ENCODE peak calls at places on chromosomes 12 and 14, in eight cellular contexts. E is mesothelial cell of epicardium; T is NCI-H1694 treated with DMSO at 0.1 percent for 48 hours; L is epithelial cell of esophagus; F is NCI-H510A treated with DMSO at 0.1 percent for 48 hours; Q is stimulated activated CD8-positive, alpha-beta memory T cell treated with anti-CD3 and anti-CD28 coated beads, Interleukin-4, amount 100 ng/mL, for 1 hour; R is activated naive CD8-positive, alpha-beta T cell treated with anti-CD3 and anti-CD28 coated beads, Interleukin-2, amount 50 U/mL, for 24 hours; J is ecto neural progenitor cell. U is an unnamed sample.

GRCh38 chr12:112025808-112026375 is 12.7 kb downstream of the ERP29 start:
- DNase-seq in E (no peak), T (no peak), L (peak; percentile 33), F (no peak), Q (no peak), R (no peak), J (no peak), U (no peak)

GRCh38 chr14:91310620-91311283 is 66.2 kb upstream of the GPR68 start:
- DNase-seq in E (no peak), T (no peak), L (no peak), F (no peak), Q (no peak), R (no peak), J (no peak), U (no peak)

GRCh38 chr14:93035917-93036651 is 79.6 kb downstream of the ITPK1 start:
- DNase-seq in E (no peak), T (no peak), L (peak; percentile 36), F (no peak), Q (no peak), R (no peak), J (no peak), U (no peak)

GRCh38 chr12:10363922-10364838 is 25.7 kb downstream of the KLRK1 start:
- DNase-seq in E (peak; percentile 54), T (no peak), L (peak; percentile 57), F (peak; percentile 74), Q (no peak), R (no peak), J (peak; percentile 61), U (no peak)

GRCh38 chr12:52232916-52233461 is at the start of gene KRT7:
- DNase-seq in E (no peak), T (no peak), L (peak; percentile 53), F (peak; percentile 78), Q (no peak), R (no peak), J (peak; percentile 65), U (no peak)

GRCh38 chr14:61514006-61514830 is 181.1 kb upstream of the HIF1A start:
- DNase-seq in E (no peak), T (no peak), L (peak; percentile 42), F (no peak), Q (no peak), R (no peak), J (no peak), U (no peak)

GRCh38 chr14:73250781-73251500 is 13.6 kb downstream of the PAPLN start:
- DNase-seq in E (no peak), T (no peak), L (no peak), F (no peak), Q (no peak), R (no peak), J (no peak), U (no peak)

GRCh38 chr14:50836515-50836914 is 5.6 kb upstream of the NIN start:
- DNase-seq in E (no peak), T (no peak), L (no peak), F (no peak), Q (no peak), R (no peak), J (no peak), U (no peak)

GRCh38 chr12:50477241-50477832 is 27.4 kb upstream of the DIP2B start:
- DNase-seq in E (no peak), T (no peak), L (no peak), F (no peak), Q (no peak), R (no peak), J (no peak), U (no peak)

GRCh38 chr12:22312336-22312735 is 22.2 kb downstream of the ST8SIA1 start:
- DNase-seq in E (no peak), T (no peak), L (peak; percentile 78), F (no peak), Q (no peak), R (no peak), J (no peak), U (no peak)

GRCh38 chr14:79706382-79706781 is 504.9 kb downstream of the DIO2 start:
- DNase-seq in E (no peak), T (no peak), L (no peak), F (no peak), Q (no peak), R (no peak), J (no peak), U (no peak)

GRCh38 chr12:78284417-78284816 is 453.7 kb downstream of the NAV3 start:
- DNase-seq in E (no peak), T (no peak), L (no peak), F (no peak), Q (no peak), R (no peak), J (no peak), U (no peak)

GRCh38 chr12:52831251-52831650 is 2.9 kb downstream of the KRT79 start:
- DNase-seq in E (no peak), T (no peak), L (no peak), F (no peak), Q (no peak), R (no peak), J (no peak), U (no peak)

GRCh38 chr12:105775351-105775750 is 363.4 kb downstream of the NUAK1 start:
- DNase-seq in E (no peak), T (no peak), L (peak; percentile 38), F (peak; percentile 18), Q (no peak), R (no peak), J (no peak), U (no peak)

GRCh38 chr14:99255621-99256482 is 16.1 kb downstream of the BCL11B start:
- DNase-seq in E (no peak), T (no peak), L (no peak), F (no peak), Q (no peak), R (peak; percentile 16), J (no peak), U (no peak)

GRCh38 chr12:19833775-19834501 is 394.6 kb downstream of the AEBP2 start:
- DNase-seq in E (no peak), T (no peak), L (no peak), F (no peak), Q (no peak), R (peak; percentile 20), J (no peak), U (no peak)

GRCh38 chr14:99820702-99821331 is 27.6 kb downstream of the EML1 start:
- DNase-seq in E (no peak), T (no peak), L (no peak), F (peak; percentile 67), Q (no peak), R (no peak), J (no peak), U (no peak)

GRCh38 chr12:96063046-96063445 is 27.7 kb upstream of the LTA4H start:
- DNase-seq in E (no peak), T (peak; percentile 24), L (peak; percentile 36), F (no peak), Q (no peak), R (no peak), J (no peak), U (no peak)

GRCh38 chr12:132807295-132808222 is 21.1 kb downstream of the GOLGA3 start:
- DNase-seq in E (no peak), T (no peak), L (no peak), F (no peak), Q (no peak), R (no peak), J (no peak), U (no peak)

GRCh38 chr14:89641495-89642162 is 224.6 kb upstream of the FOXN3 start:
- DNase-seq in E (no peak), T (no peak), L (no peak), F (peak; percentile 42), Q (no peak), R (no peak), J (no peak), U (no peak)

GRCh38 chr14:66139432-66139831 is 346.7 kb upstream of the CCDC196 start:
- DNase-seq in E (no peak), T (no peak), L (no peak), F (no peak), Q (no peak), R (no peak), J (no peak), U (no peak)

GRCh38 chr14:28870033-28870564 is 103.5 kb downstream of the FOXG1 start:
- DNase-seq in E (no peak), T (no peak), L (no peak), F (no peak), Q (no peak), R (no peak), J (no peak), U (no peak)

GRCh38 chr14:73591690-73592448 is at the start of gene ACOT4:
- DNase-seq in E (peak; percentile 51), T (no peak), L (peak; percentile 51), F (peak; percentile 49), Q (peak; percentile 15), R (peak; percentile 34), J (peak; percentile 55), U (no peak)

GRCh38 chr12:111597731-111598636 is 1.1 kb downstream of the ATXN2 start:
- DNase-seq in E (peak; percentile 57), T (no peak), L (peak; percentile 35), F (no peak), Q (no peak), R (peak; percentile 47), J (peak; percentile 78), U (no peak)

GRCh38 chr12:119239040-119239439 is 60.3 kb downstream of the HSPB8 start:
- DNase-seq in E (no peak), T (no peak), L (no peak), F (no peak), Q (no peak), R (no peak), J (no peak), U (no peak)

GRCh38 chr14:53953002-53953827 is 3.4 kb downstream of the BMP4 start:
- DNase-seq in E (peak; percentile 87), T (peak; percentile 71), L (peak; percentile 71), F (peak; percentile 4), Q (no peak), R (peak; percentile 24), J (peak; percentile 89), U (no peak)

GRCh38 chr14:29906256-29906885 is 21.3 kb downstream of the PRKD1 start:
- DNase-seq in E (no peak), T (no peak), L (peak; percentile 92), F (peak; percentile 12), Q (no peak), R (no peak), J (no peak), U (no peak)

GRCh38 chr12:31874961-31875608 is 84.1 kb upstream of the RESF1 start:
- DNase-seq in E (no peak), T (no peak), L (peak; percentile 84), F (no peak), Q (peak; percentile 37), R (peak; percentile 65), J (no peak), U (no peak)

GRCh38 chr12:4116251-4117111 is 157.1 kb upstream of the CCND2 start:
- DNase-seq in E (no peak), T (no peak), L (peak; percentile 77), F (no peak), Q (no peak), R (no peak), J (no peak), U (no peak)

U was measured in esophagus muscularis mucosa.